ENCODE peak calls at places on chromosomes 2 and 18, in four cellular contexts. Y, O, T and C are unnamed samples.

GRCh38 chr2:121492409-121492808 is 38.3 kb upstream of the RNU4ATAC start:
- DNase-seq in Y (no peak), O (no peak), T (no peak), C (no peak)

GRCh38 chr2:9228088-9228751 is 21.6 kb downstream of the ASAP2 start:
- DNase-seq in Y (peak; percentile 71), O (peak; percentile 89), T (no peak), C (no peak)

GRCh38 chr2:17813742-17814458 is 2.4 kb upstream of the MSGN1 start:
- DNase-seq in Y (peak; percentile 63), O (peak; percentile 18), T (no peak), C (no peak)

GRCh38 chr2:24083567-24084385 is 858 bp downstream of the TP53I3 start:
- DNase-seq in Y (peak; percentile 87), O (peak; percentile 84), T (peak; percentile 93), C (peak; percentile 71)

GRCh38 chr2:239200646-239201530 is 199.9 kb downstream of the HDAC4 start:
- DNase-seq in Y (no peak), O (no peak), T (no peak), C (no peak)

GRCh38 chr2:145842002-145842401 is 1322.1 kb upstream of the ZEB2 start:
- DNase-seq in Y (peak; percentile 17), O (no peak), T (no peak), C (no peak)

GRCh38 chr2:54471221-54471711 is 15.1 kb downstream of the SPTBN1 start:
- DNase-seq in Y (peak; percentile 87), O (peak; percentile 90), T (no peak), C (no peak)

GRCh38 chr2:14927021-14927564 is 294.6 kb downstream of the LRATD1 start:
- DNase-seq in Y (no peak), O (no peak), T (no peak), C (no peak)

GRCh38 chr2:143034292-143035074 is 94.7 kb upstream of the ARHGAP15 start:
- DNase-seq in Y (peak; percentile 85), O (peak; percentile 67), T (no peak), C (peak; percentile 65)

GRCh38 chr18:46622999-46623398 is 34.0 kb downstream of the LOXHD1 start:
- DNase-seq in Y (peak; percentile 25), O (peak; percentile 11), T (no peak), C (peak; percentile 8)

GRCh38 chr18:48711651-48712486 is 173.0 kb downstream of the CTIF start:
- DNase-seq in Y (peak; percentile 55), O (peak; percentile 41), T (no peak), C (no peak)

GRCh38 chr2:239033801-239034560 is 186.1 kb downstream of the TWIST2 start:
- DNase-seq in Y (no peak), O (no peak), T (no peak), C (no peak)

GRCh38 chr2:78940998-78941397 is 84.5 kb upstream of the REG3G start:
- DNase-seq in Y (peak; percentile 69), O (no peak), T (no peak), C (no peak)

GRCh38 chr2:106105151-106105922 is 88.8 kb downstream of the UXS1 start:
- DNase-seq in Y (no peak), O (no peak), T (peak; percentile 24), C (no peak)

GRCh38 chr2:11766016-11766415 is 19.6 kb downstream of the LPIN1 start:
- DNase-seq in Y (no peak), O (no peak), T (no peak), C (no peak)

GRCh38 chr2:100060875-100061274 is 81.5 kb downstream of the AFF3 start:
- DNase-seq in Y (no peak), O (no peak), T (no peak), C (no peak)

GRCh38 chr2:25971596-25971995 is 10.7 kb downstream of the KIF3C start:
- DNase-seq in Y (no peak), O (no peak), T (no peak), C (no peak)

GRCh38 chr2:72112421-72112820 is 35.2 kb downstream of the CYP26B1 start:
- DNase-seq in Y (peak; percentile 45), O (peak; percentile 70), T (no peak), C (peak; percentile 45)

DNA sequence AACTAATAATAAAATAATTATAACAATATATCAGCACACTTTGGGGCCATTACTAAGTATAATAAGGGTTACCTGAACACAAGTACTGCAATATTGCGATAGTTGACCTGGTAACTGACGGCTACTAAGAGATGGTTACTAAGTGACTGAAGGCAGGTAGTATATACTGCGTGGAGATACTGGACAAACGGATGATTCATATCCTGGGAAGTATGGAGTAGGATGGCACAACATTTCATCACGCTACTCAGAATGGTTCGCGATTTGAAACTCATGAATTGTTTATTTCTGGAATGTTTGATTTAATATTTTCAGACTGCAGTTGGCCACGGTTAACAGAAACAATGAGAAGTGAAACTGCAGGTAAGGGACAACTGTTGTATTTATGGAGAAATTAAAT is 39.5 kb upstream of the FLACC1 start:
- DNase-seq in Y (no peak), O (no peak), T (no peak), C (peak; percentile 70)
- H3K27ac ChIP-seq in Y (no peak overlapping the region), O (no peak overlapping the region), T (no peak overlapping the region), C (no peak overlapping the region)

GRCh38 chr2:109375131-109375561 is 238.6 kb downstream of the SEPTIN10 start:
- DNase-seq in Y (no peak), O (no peak), T (no peak), C (no peak)

GRCh38 chr2:109374548-109375130 is 239.1 kb downstream of the SEPTIN10 start:
- DNase-seq in Y (no peak), O (no peak), T (no peak), C (no peak)

GRCh38 chr2:109375656-109376055 is 238.1 kb downstream of the SEPTIN10 start:
- DNase-seq in Y (no peak), O (no peak), T (no peak), C (no peak)

GRCh38 chr2:109376796-109377495 is 236.8 kb downstream of the SEPTIN10 start:
- DNase-seq in Y (no peak), O (no peak), T (no peak), C (no peak)

GRCh38 chr2:109376115-109376514 is 237.7 kb downstream of the SEPTIN10 start:
- DNase-seq in Y (no peak), O (peak; percentile 44), T (no peak), C (no peak)
- H3K27ac ChIP-seq in Y (no peak overlapping the region), O (no peak overlapping the region), T (no peak overlapping the region), C (no peak overlapping the region)

GRCh38 chr2:231600619-231601355 is 8.1 kb downstream of the TEX44 start:
- DNase-seq in Y (no peak), O (no peak), T (no peak), C (no peak)

GRCh38 chr2:231604101-231604684 is 11.5 kb downstream of the TEX44 start:
- DNase-seq in Y (no peak), O (no peak), T (peak; percentile 55), C (peak; percentile 36)

GRCh38 chr2:231604685-231605606 is 12.3 kb downstream of the TEX44 start:
- DNase-seq in Y (peak; percentile 99), O (peak; percentile 96), T (peak; percentile 99), C (peak; percentile 97)

GRCh38 chr2:231602874-231603467 is 10.3 kb downstream of the TEX44 start:
- DNase-seq in Y (no peak), O (no peak), T (no peak), C (no peak)

DNA sequence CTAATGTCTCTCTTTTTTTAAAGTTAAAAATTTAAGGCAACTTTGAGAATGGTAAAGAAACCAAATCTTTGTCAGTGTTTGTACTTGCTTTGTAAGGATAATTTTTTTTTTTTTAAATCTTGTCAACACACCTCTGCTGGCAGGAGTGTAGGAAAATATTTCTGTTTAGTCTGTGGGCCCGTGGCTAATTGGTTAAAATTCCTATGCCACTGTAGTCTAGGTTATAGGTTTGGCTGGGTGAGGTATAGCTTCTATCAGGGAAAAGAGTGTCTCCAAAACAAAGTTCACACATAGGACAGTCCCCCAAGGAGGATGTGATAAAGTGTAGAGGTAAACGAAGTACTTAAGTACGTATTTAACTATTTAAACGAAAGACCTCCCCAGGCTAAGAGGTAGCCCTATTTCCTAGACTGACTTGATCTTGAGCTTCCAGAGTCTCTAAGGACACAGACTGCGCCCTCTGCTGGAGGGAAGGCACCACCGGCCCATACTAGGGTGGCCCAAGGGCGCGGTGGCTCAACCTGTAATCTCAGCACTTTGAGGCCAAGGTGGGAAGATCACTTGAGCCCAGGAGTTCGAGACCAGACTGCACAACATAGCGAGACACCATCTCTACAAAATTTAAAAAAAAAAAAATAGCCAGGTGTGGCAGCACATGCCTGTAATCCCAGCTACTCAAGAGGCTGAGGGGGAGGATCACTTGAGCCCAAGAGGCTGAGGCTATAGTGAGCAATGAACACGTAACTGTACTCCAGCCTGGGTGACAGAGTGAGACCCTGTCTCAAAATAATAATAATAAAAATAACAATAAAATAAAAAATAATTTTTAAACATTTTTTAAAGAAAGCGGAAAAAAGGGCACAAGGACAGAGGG is 8.9 kb downstream of the TEX44 start:
- DNase-seq in Y (peak; percentile 86), O (peak; percentile 63), T (peak; percentile 89), C (peak; percentile 73)
- H3K27ac ChIP-seq in Y (no peak overlapping the region), O (no peak overlapping the region), T (no peak overlapping the region), C (no peak overlapping the region)

GRCh38 chr2:56034258-56034657 is 110.7 kb upstream of the EFEMP1 start:
- DNase-seq in Y (no peak), O (no peak), T (no peak), C (peak; percentile 27)
- H3K27ac ChIP-seq in Y (no peak overlapping the region), O (no peak overlapping the region), T (no peak overlapping the region), C (no peak overlapping the region)

DNA sequence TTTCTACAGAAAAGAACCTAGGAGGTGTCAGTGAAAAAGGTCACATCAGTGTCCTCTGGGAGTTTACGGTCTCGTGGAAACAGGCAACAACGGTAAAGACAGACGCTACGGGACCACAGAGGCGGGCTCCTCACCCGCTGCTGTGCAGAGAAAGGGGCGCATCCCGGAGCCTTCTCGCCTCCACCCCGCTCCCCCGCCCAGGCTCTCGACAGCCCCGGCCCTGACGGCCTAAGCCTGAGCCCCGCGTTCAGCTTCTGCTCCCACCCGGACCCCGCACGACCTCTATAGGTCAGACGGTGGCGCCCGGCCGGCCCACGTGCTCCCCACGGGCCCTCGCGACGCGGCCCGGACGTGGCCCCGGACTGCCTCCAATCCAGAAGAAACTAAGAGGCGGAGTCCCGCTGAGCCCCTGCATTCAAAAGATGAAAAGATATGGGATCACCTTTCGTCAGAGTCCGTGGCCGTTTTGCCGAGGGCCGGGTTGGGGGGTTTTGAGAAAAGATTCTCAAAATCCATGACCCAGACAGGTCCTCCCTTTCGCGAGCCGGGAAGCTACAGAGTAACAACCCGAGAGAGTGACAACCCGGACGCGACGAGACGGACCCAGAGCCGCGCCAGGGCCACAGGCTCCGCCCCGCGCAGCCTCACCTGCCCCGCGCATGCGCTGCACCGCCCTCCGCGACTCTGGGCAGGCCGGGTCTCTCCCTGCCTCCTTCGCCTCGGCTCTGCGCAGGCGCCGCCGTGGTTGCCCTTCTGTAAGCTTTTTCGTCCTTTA is at the start of gene ZC3H8:
- DNase-seq in Y (peak; percentile 90), O (peak; percentile 70), T (peak; percentile 93), C (peak; percentile 99)
- H3K27ac ChIP-seq in Y (peak within 1 kb of the TSS; percentile 75), O (peak within 1 kb of the TSS; percentile 43), T (peak within 1 kb of the TSS; percentile 87), C (peak within 1 kb of the TSS; percentile 87)

DNA sequence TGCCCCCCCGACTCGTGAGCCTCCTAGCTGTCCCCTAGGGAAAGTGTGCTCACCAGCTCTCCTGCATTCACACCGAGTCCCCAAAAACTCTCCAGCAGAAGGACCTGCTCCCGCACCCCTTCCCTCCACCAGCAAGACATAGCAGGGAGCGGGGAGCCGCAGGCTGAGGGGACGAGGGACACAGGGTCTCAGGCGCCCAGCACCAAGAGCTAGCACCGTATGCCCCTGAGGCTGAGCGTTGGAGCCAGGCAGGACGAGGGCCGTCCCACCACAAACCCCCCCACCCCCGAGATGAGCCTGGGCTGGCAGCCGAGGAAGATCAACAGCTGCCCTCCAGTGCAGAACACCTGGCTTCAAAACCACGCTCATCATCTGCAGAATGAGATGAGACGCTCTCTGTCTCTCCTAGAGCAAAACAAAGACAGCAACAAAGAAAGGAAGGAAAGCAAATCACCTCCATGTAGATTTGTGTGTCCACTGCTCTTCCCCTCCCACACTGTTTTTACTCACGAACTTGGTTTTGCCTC is 39.8 kb upstream of the SALL3 start:
- DNase-seq in Y (no peak), O (no peak), T (no peak), C (no peak)
- H3K27ac ChIP-seq in Y (no peak overlapping the region), O (no peak overlapping the region), T (no peak overlapping the region), C (no peak overlapping the region)